ENCODE peak calls at places on chromosomes 4 and X, in four cellular contexts. T is astrocyte of the spinal cord; D is HCT116; S is CD8-positive, alpha-beta T cell. N is an unnamed sample.

GRCh38 chr4:73698217-73698616 is 42.2 kb upstream of the CXCL8 start:
- DNase-seq in T (peak), D (no peak), S (no peak), N (peak)

GRCh38 chr4:125231661-125232060 is 83.1 kb upstream of the FAT4 start:
- DNase-seq in T (no peak), D (no peak), S (no peak), N (no peak)

GRCh38 chr4:36292551-36293188 is 11.3 kb downstream of the DTHD1 start:
- DNase-seq in T (peak), D (no peak), S (no peak), N (peak)

GRCh38 chrX:155086202-155086840 is 15.0 kb downstream of the BRCC3 start:
- DNase-seq in T (peak), D (peak), S (no peak), N (peak)

GRCh38 chr4:126748736-126749135 is 884.0 kb upstream of the INTU start:
- DNase-seq in T (peak), D (no peak), S (no peak), N (no peak)

GRCh38 chr4:15392053-15392805 is 35.6 kb upstream of the C1QTNF7 start:
- DNase-seq in T (no peak), D (no peak), S (no peak), N (no peak)

GRCh38 chrX:149962859-149963757 is 24.8 kb upstream of the EOLA2 start:
- DNase-seq in T (peak), D (peak), S (no peak), N (peak)

GRCh38 chr4:39435875-39436563 is 22.7 kb downstream of the RPL9 start:
- DNase-seq in T (no peak), D (no peak), S (no peak), N (no peak)

GRCh38 chr4:107130157-107130556 is 94.0 kb upstream of the DKK2 start:
- DNase-seq in T (no peak), D (no peak), S (no peak), N (peak)

DNA sequence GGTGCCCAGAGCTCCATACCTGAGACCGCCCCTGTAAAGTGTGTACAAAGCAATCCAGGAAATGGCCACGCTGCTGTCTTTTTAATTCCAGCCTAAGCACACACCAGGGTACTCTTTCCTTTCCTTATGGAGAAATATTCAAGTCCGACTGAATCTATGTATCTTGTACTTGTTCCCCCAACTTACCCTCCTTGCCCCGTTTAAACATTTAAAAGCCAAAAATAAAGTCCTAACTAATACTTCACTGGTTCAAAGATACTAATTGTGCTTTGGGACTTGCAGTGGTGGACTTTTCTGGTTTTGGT is 731 bp upstream of the AMMECR1 start:
- DNase-seq in T (peak), D (no peak), S (no peak), N (no peak)
- H3K4me3 ChIP-seq in T (peak), D (peak), S (peak), N (peak)

GRCh38 chrX:103774070-103774642 is 2.5 kb upstream of the PLP1 start:
- DNase-seq in T (peak), D (peak), S (no peak), N (peak)
- TF ChIP-seq CTCF in T (peak), D (peak), S (no peak), N (peak)

DNA sequence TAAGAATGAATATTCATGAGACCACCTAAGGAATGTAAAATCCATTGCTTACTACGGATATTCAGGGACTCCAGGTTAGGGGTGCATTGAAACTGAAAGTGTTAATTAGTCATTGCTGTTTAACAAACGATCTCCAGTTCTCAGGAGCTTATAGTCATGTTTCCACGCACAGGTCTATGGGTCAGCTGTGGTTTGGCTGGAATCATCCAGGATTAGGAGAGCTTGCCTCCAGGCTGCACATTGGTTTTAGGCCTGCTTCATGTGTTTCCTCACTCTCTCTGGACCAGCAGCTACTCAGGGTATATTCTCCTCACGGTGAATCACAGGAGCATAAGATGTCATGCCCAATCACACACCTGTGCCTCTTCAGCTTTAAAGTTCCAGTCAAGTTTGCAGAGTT is 98.9 kb downstream of the ATXN3L start:
- DNase-seq in T (peak), D (no peak), S (no peak), N (no peak)
- H3K4me3 ChIP-seq in T (no peak), D (no peak), S (no peak), N (no peak)

DNA sequence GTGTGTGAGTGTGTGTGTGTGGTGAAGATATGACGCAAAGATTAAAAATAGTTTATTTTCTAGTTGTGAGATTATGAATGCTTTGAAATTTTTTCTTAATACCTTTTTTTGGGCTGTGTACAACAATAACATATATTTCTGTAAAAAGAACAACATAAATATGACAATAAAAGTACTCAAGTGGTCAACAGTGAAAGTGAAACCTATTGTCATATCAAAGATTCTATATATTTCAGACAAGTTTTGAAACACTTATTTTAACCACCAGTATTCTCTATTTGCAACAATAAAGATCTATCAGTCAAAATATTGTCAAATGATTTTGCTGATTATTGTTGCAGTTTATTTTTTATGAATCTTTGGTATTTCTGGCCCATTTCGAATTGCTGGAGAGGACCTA is 98.0 kb downstream of the SPOCK3 start:
- DNase-seq in T (no peak), D (no peak), S (no peak), N (no peak)
- TF ChIP-seq CTCF in T (no peak), D (no peak), S (no peak), N (no peak)

GRCh38 chrX:115968436-115969252 is 201.9 kb upstream of the AGTR2 start:
- DNase-seq in T (peak), D (peak), S (no peak), N (peak)

GRCh38 chrX:115970718-115971117 is 199.8 kb upstream of the AGTR2 start:
- DNase-seq in T (no peak), D (no peak), S (no peak), N (no peak)

GRCh38 chrX:115972717-115973116 is 197.8 kb upstream of the AGTR2 start:
- DNase-seq in T (no peak), D (no peak), S (no peak), N (peak)

GRCh38 chrX:115966920-115967319 is 203.6 kb upstream of the AGTR2 start:
- DNase-seq in T (no peak), D (no peak), S (no peak), N (no peak)
- H3K4me3 ChIP-seq in T (no peak), D (no peak), S (no peak), N (no peak)

GRCh38 chrX:35886135-35886534 is 33.4 kb upstream of the CFAP47 start:
- DNase-seq in T (no peak), D (no peak), S (no peak), N (no peak)
- TF ChIP-seq CTCF in T (no peak), D (no peak), S (no peak), N (no peak)

N was measured in fibroblast of pulmonary artery.